ENCODE peak calls at places on chromosome 21, in five cellular contexts. F is astrocyte of the spinal cord, L is fibroblast of mammary gland, Y is left ventricle myocardium inferior, K is psoas muscle. I is an unnamed sample.

GRCh38 chr21:34845521-34846213 is 176.9 kb downstream of the CLIC6 start:
- DNase-seq in F (peak), L (peak), Y (no peak), K (no peak), I (no peak)

GRCh38 chr21:38289697-38290096 is 32.9 kb downstream of the KCNJ15 start:
- DNase-seq in F (peak), L (peak), Y (no peak), K (no peak), I (peak)

GRCh38 chr21:43965911-43966585 is 46.1 kb upstream of the TRAPPC10 start:
- DNase-seq in F (no peak), L (no peak), Y (no peak), K (no peak), I (no peak)

GRCh38 chr21:38165466-38166213 is 91.2 kb upstream of the KCNJ15 start:
- DNase-seq in F (peak), L (peak), Y (no peak), K (no peak), I (peak)

GRCh38 chr21:42771503-42771805 is 107.9 kb downstream of the WDR4 start:
- DNase-seq in F (no peak), L (no peak), Y (no peak), K (no peak), I (no peak)

GRCh38 chr21:37868896-37869295 is 47.4 kb downstream of the KCNJ6 start:
- DNase-seq in F (no peak), L (peak), Y (no peak), K (no peak), I (peak)

GRCh38 chr21:29184047-29184446 is 53.6 kb downstream of the MAP3K7CL start:
- DNase-seq in F (no peak), L (no peak), Y (no peak), K (no peak), I (no peak)

GRCh38 chr21:43718872-43719747 is at the start of gene PDXK:
- DNase-seq in F (peak), L (peak), Y (peak), K (peak), I (peak)

GRCh38 chr21:20729376-20729775 is 268.8 kb upstream of the NCAM2 start:
- DNase-seq in F (peak), L (peak), Y (no peak), K (no peak), I (no peak)

GRCh38 chr21:26489781-26490180 is 83.3 kb downstream of the CYYR1 start:
- DNase-seq in F (no peak), L (no peak), Y (no peak), K (no peak), I (no peak)

GRCh38 chr21:16250282-16250681 is 520.5 kb downstream of the USP25 start:
- DNase-seq in F (no peak), L (no peak), Y (no peak), K (no peak), I (no peak)

GRCh38 chr21:23017989-23018388 is 2019.8 kb downstream of the NCAM2 start:
- DNase-seq in F (no peak), L (no peak), Y (no peak), K (no peak), I (no peak)

GRCh38 chr21:14480601-14481000 is 65.5 kb downstream of the SAMSN1 start:
- DNase-seq in F (no peak), L (peak), Y (no peak), K (no peak), I (no peak)

GRCh38 chr21:20459838-20460237 is 538.4 kb upstream of the NCAM2 start:
- DNase-seq in F (peak), L (peak), Y (no peak), K (no peak), I (no peak)

GRCh38 chr21:35252831-35253230 is 203.7 kb upstream of the RUNX1 start:
- DNase-seq in F (peak), L (peak), Y (no peak), K (no peak), I (peak)

GRCh38 chr21:15015622-15016471 is 49.0 kb downstream of the NRIP1 start:
- DNase-seq in F (peak), L (peak), Y (no peak), K (no peak), I (peak)

GRCh38 chr21:38609580-38609979 is 111.3 kb upstream of the ERG start:
- DNase-seq in F (no peak), L (no peak), Y (no peak), K (no peak), I (no peak)

GRCh38 chr21:43467785-43468184 is 40.9 kb upstream of the SIK1 start:
- DNase-seq in F (no peak), L (no peak), Y (no peak), K (peak), I (no peak)

GRCh38 chr21:38244885-38245869 is 11.6 kb upstream of the KCNJ15 start:
- DNase-seq in F (peak), L (peak), Y (no peak), K (no peak), I (peak)

GRCh38 chr21:26169611-26170470 is 729 bp downstream of the APP start:
- DNase-seq in F (peak), L (peak), Y (peak), K (peak), I (peak)

GRCh38 chr21:35291034-35291433 is 241.9 kb upstream of the RUNX1 start:
- DNase-seq in F (no peak), L (no peak), Y (no peak), K (no peak), I (no peak)

GRCh38 chr21:14602418-14602987 is 56.4 kb upstream of the SAMSN1 start:
- DNase-seq in F (no peak), L (no peak), Y (no peak), K (no peak), I (no peak)

GRCh38 chr21:44304041-44304738 is 4.3 kb downstream of the PFKL start:
- DNase-seq in F (no peak), L (no peak), Y (no peak), K (no peak), I (no peak)

GRCh38 chr21:27104749-27105439 is 138.0 kb upstream of the ADAMTS5 start:
- DNase-seq in F (peak), L (peak), Y (no peak), K (no peak), I (peak)

GRCh38 chr21:25925064-25925463 is 190.3 kb downstream of the GABPA start:
- DNase-seq in F (peak), L (peak), Y (no peak), K (no peak), I (no peak)

DNA sequence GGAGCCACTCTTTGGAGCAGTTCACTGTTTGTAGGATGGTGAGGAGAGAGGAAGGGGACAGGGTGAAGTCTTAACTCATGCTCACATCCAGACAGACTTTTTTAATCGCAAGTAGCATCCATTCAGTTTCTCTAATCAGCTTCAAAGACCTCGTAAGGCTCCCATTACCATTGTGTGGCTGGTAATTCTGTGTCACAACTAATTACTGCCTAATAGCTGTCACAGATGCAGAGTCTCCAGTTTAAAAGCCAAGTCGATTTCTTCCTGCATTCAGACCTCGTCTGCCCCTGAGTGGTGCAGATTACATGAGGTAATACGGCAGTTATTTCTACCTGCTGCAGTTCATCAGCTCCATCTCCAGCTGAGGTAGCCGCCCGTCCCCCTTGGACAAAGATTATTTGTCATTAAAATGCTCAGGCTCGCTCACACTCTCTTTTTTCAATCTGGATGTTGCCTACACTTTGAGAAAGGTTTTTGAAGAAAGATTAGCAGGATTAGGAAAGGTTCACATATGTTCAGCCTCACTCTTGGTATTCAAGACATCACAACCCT is 34.4 kb upstream of the OLIG2 start:
- DNase-seq in F (no peak), L (no peak), Y (no peak), K (no peak), I (no peak)
- TF ChIP-seq CTCF in F (no peak), L (no peak), Y (no peak), K (no peak), I (no peak)

GRCh38 chr21:41762753-41763152 is 4.1 kb downstream of the RIPK4 start:
- DNase-seq in F (no peak), L (no peak), Y (no peak), K (no peak), I (no peak)
- H3K4me3 ChIP-seq in F (no peak), L (no peak), Y (no peak), K (no peak), I (no peak)

GRCh38 chr21:36698160-36699025 is 522 bp upstream of the SIM2 start:
- DNase-seq in F (no peak), L (no peak), Y (no peak), K (peak), I (peak)
- TF ChIP-seq CTCF in F (no peak), L (no peak), Y (no peak), K (no peak), I (no peak)

DNA sequence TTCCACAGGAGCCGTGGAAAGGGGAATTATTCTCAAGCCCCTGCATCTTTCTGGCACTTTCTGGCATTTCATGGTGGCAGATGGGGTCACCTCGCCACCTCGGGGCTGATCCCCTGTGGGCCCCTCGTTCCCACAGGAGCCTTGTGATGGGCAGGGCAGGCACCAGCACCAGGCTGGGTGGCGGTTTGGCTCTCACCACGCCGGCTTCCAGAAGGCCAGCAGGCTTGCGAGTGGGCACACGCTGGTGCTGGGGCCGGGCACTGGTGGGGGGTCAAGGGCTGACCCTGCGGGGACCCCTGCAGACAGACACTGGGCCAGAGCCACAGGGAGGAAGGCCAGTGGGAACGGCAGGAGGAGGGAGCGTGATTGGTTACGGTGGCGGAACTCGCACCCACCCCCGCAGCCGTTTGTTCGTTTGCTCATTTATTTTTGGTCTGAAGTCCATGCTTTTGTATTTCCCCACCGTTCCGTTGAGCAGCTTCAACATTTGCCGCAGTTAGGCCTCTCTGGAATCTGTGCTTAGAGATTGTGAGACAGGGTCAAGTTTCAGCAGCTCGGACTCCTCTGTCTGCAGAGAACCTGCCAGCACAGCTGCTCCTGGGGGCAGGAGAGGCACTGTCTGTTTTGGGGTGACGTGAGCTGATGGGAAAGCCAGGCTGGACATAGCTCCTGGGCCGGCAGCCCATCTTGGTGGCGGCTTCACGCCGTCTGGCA is 5.3 kb downstream of the COL18A1 start:
- DNase-seq in F (no peak), L (no peak), Y (peak), K (peak), I (no peak)
- H3K4me3 ChIP-seq in F (no peak), L (no peak), Y (peak), K (peak), I (no peak)

DNA sequence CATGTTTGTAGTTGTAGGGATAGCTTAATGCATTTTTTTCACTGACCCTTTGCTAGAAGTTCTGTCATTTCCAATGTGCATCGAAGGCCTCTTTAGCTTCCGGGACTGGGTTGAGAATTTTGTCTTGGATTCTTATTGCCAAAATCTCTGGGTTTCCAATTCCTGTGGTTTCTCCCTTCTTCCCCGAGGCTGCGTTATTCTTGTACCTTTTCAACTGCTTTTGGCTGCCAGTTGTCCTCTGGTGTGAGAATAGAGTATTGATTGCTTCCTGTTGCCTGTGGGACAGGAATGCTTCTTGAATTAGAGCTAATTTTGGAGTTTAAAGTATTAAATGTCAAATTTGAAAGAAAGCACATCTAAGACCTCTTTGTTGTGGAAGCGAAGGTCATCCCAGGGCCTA is 21.0 kb downstream of the HUNK start:
- DNase-seq in F (no peak), L (no peak), Y (no peak), K (no peak), I (peak)
- TF ChIP-seq CTCF in F (no peak), L (no peak), Y (no peak), K (no peak), I (no peak)

I was measured in AG10803.